ENCODE peak calls at places on chromosomes 1 and 21, in seven cellular contexts. M is heart left ventricle; Y is NCI-H1436; Z is spleen; F is fibroblast of pulmonary artery; O is NT2/D1; K is central memory CD8-positive, alpha-beta T cell. U is an unnamed sample.

GRCh38 chr1:101907264-101907663 is 89.5 kb downstream of the OLFM3 start:
- DNase-seq in M (no peak), Y (no peak), Z (no peak), F (no peak), O (peak), K (no peak), U (no peak)

GRCh38 chr1:33342041-33342723 is 21.3 kb upstream of the A3GALT2 start:
- DNase-seq in M (peak), Y (peak), Z (no peak), F (peak), O (peak), K (no peak), U (peak)

GRCh38 chr1:201266774-201267173 is 16.5 kb upstream of the PKP1 start:
- DNase-seq in M (no peak), Y (no peak), Z (no peak), F (peak), O (no peak), K (peak), U (peak)

GRCh38 chr1:7042322-7043231 is 257.3 kb downstream of the CAMTA1 start:
- DNase-seq in M (no peak), Y (peak), Z (no peak), F (peak), O (no peak), K (no peak), U (peak)

GRCh38 chr1:50333595-50333974 is 89.7 kb downstream of the DMRTA2 start:
- DNase-seq in M (peak), Y (no peak), Z (peak), F (peak), O (peak), K (peak), U (no peak)

GRCh38 chr1:27945020-27945419 is 10.2 kb downstream of the SMPDL3B start:
- DNase-seq in M (no peak), Y (no peak), Z (no peak), F (no peak), O (no peak), K (no peak), U (no peak)

GRCh38 chr1:239985044-239985443 is 106.6 kb upstream of the FMN2 start:
- DNase-seq in M (no peak), Y (no peak), Z (no peak), F (no peak), O (no peak), K (no peak), U (no peak)

GRCh38 chr1:169904834-169905233 is 11.1 kb upstream of the SCYL3 start:
- DNase-seq in M (no peak), Y (no peak), Z (no peak), F (no peak), O (no peak), K (no peak), U (no peak)

GRCh38 chr1:84505167-84506001 is 802 bp upstream of the SPATA1 start:
- DNase-seq in M (no peak), Y (peak), Z (no peak), F (peak), O (peak), K (no peak), U (peak)

GRCh38 chr1:213457733-213458132 is 406.7 kb downstream of the RPS6KC1 start:
- DNase-seq in M (no peak), Y (no peak), Z (no peak), F (no peak), O (no peak), K (no peak), U (peak)

GRCh38 chr1:27658951-27659496 is 13.0 kb downstream of the IFI6 start:
- DNase-seq in M (no peak), Y (no peak), Z (peak), F (peak), O (no peak), K (no peak), U (peak)

GRCh38 chr1:209323743-209324142 is 259.8 kb upstream of the CAMK1G start:
- DNase-seq in M (no peak), Y (no peak), Z (no peak), F (no peak), O (no peak), K (no peak), U (no peak)

GRCh38 chr21:44085491-44086321 is 21.5 kb upstream of the PWP2 start:
- DNase-seq in M (no peak), Y (no peak), Z (no peak), F (peak), O (no peak), K (no peak), U (no peak)

GRCh38 chr1:163796394-163796821 is 474.7 kb downstream of the NUF2 start:
- DNase-seq in M (no peak), Y (peak), Z (no peak), F (peak), O (peak), K (no peak), U (peak)

GRCh38 chr1:7810395-7810794 is 26.3 kb downstream of the PER3 start:
- DNase-seq in M (no peak), Y (no peak), Z (no peak), F (peak), O (no peak), K (no peak), U (peak)

GRCh38 chr1:10475510-10475909 is 760 bp downstream of the PEX14 start:
- DNase-seq in M (no peak), Y (no peak), Z (no peak), F (no peak), O (no peak), K (no peak), U (no peak)

GRCh38 chr1:21058035-21058793 is 118.5 kb downstream of the EIF4G3 start:
- DNase-seq in M (no peak), Y (no peak), Z (no peak), F (no peak), O (no peak), K (no peak), U (no peak)

GRCh38 chr1:15919316-15919715 is 56.6 kb downstream of the ZBTB17 start:
- DNase-seq in M (no peak), Y (no peak), Z (no peak), F (peak), O (no peak), K (peak), U (peak)

GRCh38 chr1:180249725-180250498 is 19.8 kb downstream of the LHX4 start:
- DNase-seq in M (no peak), Y (no peak), Z (no peak), F (no peak), O (no peak), K (no peak), U (no peak)

GRCh38 chr1:184199036-184199796 is 147.7 kb downstream of the TSEN15 start:
- DNase-seq in M (no peak), Y (no peak), Z (no peak), F (peak), O (no peak), K (no peak), U (peak)

GRCh38 chr1:1360511-1361169 is 2.3 kb upstream of the MXRA8 start:
- DNase-seq in M (peak), Y (no peak), Z (peak), F (peak), O (no peak), K (no peak), U (peak)

GRCh38 chr1:182259229-182259872 is 132.2 kb downstream of the GLUL start:
- DNase-seq in M (peak), Y (no peak), Z (peak), F (peak), O (no peak), K (peak), U (peak)

GRCh38 chr1:69994261-69994660 is 211.1 kb downstream of the LRRC40 start:
- DNase-seq in M (no peak), Y (no peak), Z (no peak), F (peak), O (no peak), K (no peak), U (peak)

GRCh38 chr1:112544011-112544688 is 35.4 kb downstream of the WNT2B start:
- DNase-seq in M (no peak), Y (no peak), Z (no peak), F (peak), O (no peak), K (no peak), U (peak)

GRCh38 chr1:8421721-8422120 is 103.8 kb downstream of the SLC45A1 start:
- DNase-seq in M (no peak), Y (no peak), Z (no peak), F (no peak), O (no peak), K (no peak), U (no peak)

GRCh38 chr1:39995973-39996393 is 41.0 kb downstream of the MFSD2A start:
- DNase-seq in M (no peak), Y (no peak), Z (no peak), F (no peak), O (no peak), K (peak), U (no peak)

GRCh38 chr1:78145105-78145580 is 99.4 kb downstream of the GIPC2 start:
- DNase-seq in M (peak), Y (no peak), Z (no peak), F (peak), O (peak), K (no peak), U (peak)

GRCh38 chr1:218735436-218735835 is 390.3 kb downstream of the TGFB2 start:
- DNase-seq in M (peak), Y (no peak), Z (no peak), F (peak), O (no peak), K (no peak), U (peak)

GRCh38 chr1:56929492-56929891 is 36.3 kb downstream of the C8B start:
- DNase-seq in M (no peak), Y (no peak), Z (no peak), F (no peak), O (no peak), K (no peak), U (no peak)

GRCh38 chr1:42201986-42202385 is 37.4 kb upstream of the GUCA2A start:
- DNase-seq in M (no peak), Y (no peak), Z (no peak), F (no peak), O (no peak), K (no peak), U (no peak)

GRCh38 chr1:117575586-117576225 is 30.1 kb upstream of the TENT5C start:
- DNase-seq in M (peak), Y (no peak), Z (peak), F (no peak), O (no peak), K (no peak), U (no peak)